ENCODE peak calls at places on chromosome 6, in eight cellular contexts. One of them, this sample, is unnamed.

GRCh38 chr6:52361347-52361944 is 505 bp upstream of the PAQR8 start:
- DNase-seq in left ventricle myocardium inferior: peak; percentile 19
- DNase-seq in progenitor cell of endocrine pancreas: no peak
- DNase-seq in neural crest cell: no peak
- DNase-seq in RWPE1: no peak
- DNase-seq in CD4-positive, alpha-beta T cell: peak; percentile 5
- DNase-seq in stomach: no peak
- DNase-seq in endothelial cell: no peak
- DNase-seq in this sample: no peak

GRCh38 chr6:51118754-51119153 is 300.1 kb downstream of the TFAP2B start:
- DNase-seq in left ventricle myocardium inferior: no peak
- DNase-seq in progenitor cell of endocrine pancreas: no peak
- DNase-seq in neural crest cell: no peak
- DNase-seq in RWPE1: no peak
- DNase-seq in CD4-positive, alpha-beta T cell: no peak
- DNase-seq in stomach: no peak
- DNase-seq in endothelial cell: no peak
- DNase-seq in this sample: no peak

GRCh38 chr6:144931172-144932035 is 646.3 kb downstream of the UTRN start:
- DNase-seq in left ventricle myocardium inferior: no peak
- DNase-seq in progenitor cell of endocrine pancreas: no peak
- DNase-seq in neural crest cell: peak; percentile 29
- DNase-seq in RWPE1: peak; percentile 25
- DNase-seq in CD4-positive, alpha-beta T cell: no peak
- DNase-seq in stomach: peak; percentile 35
- DNase-seq in endothelial cell: peak; percentile 41
- DNase-seq in this sample: no peak

GRCh38 chr6:53718597-53719460 is 53.3 kb upstream of the KLHL31 start:
- DNase-seq in left ventricle myocardium inferior: no peak
- DNase-seq in progenitor cell of endocrine pancreas: no peak
- DNase-seq in neural crest cell: no peak
- DNase-seq in RWPE1: peak; percentile 59
- DNase-seq in CD4-positive, alpha-beta T cell: no peak
- DNase-seq in stomach: peak; percentile 44
- DNase-seq in endothelial cell: peak; percentile 18
- DNase-seq in this sample: no peak

GRCh38 chr6:119289651-119290050 is 59.9 kb downstream of the MAN1A1 start:
- DNase-seq in left ventricle myocardium inferior: no peak
- DNase-seq in progenitor cell of endocrine pancreas: no peak
- DNase-seq in neural crest cell: no peak
- DNase-seq in RWPE1: no peak
- DNase-seq in CD4-positive, alpha-beta T cell: no peak
- DNase-seq in stomach: no peak
- DNase-seq in endothelial cell: no peak
- DNase-seq in this sample: no peak

GRCh38 chr6:150685860-150686259 is 86.2 kb downstream of the PLEKHG1 start:
- DNase-seq in left ventricle myocardium inferior: no peak
- DNase-seq in progenitor cell of endocrine pancreas: no peak
- DNase-seq in neural crest cell: no peak
- DNase-seq in RWPE1: no peak
- DNase-seq in CD4-positive, alpha-beta T cell: peak; percentile 7
- DNase-seq in stomach: no peak
- DNase-seq in endothelial cell: peak; percentile 47
- DNase-seq in this sample: no peak

GRCh38 chr6:101393291-101394251 is at the start of gene GRIK2:
- DNase-seq in left ventricle myocardium inferior: no peak
- DNase-seq in progenitor cell of endocrine pancreas: peak; percentile 57
- DNase-seq in neural crest cell: peak; percentile 63
- DNase-seq in RWPE1: peak; percentile 34
- DNase-seq in CD4-positive, alpha-beta T cell: no peak
- DNase-seq in stomach: no peak
- DNase-seq in endothelial cell: peak; percentile 71
- DNase-seq in this sample: peak; percentile 70

GRCh38 chr6:163825033-163825432 is 410.5 kb downstream of the QKI start:
- DNase-seq in left ventricle myocardium inferior: no peak
- DNase-seq in progenitor cell of endocrine pancreas: no peak
- DNase-seq in neural crest cell: no peak
- DNase-seq in RWPE1: peak; percentile 41
- DNase-seq in CD4-positive, alpha-beta T cell: no peak
- DNase-seq in stomach: no peak
- DNase-seq in endothelial cell: no peak
- DNase-seq in this sample: no peak

GRCh38 chr6:85364354-85364753 is 85.5 kb upstream of the NT5E start:
- DNase-seq in left ventricle myocardium inferior: no peak
- DNase-seq in progenitor cell of endocrine pancreas: no peak
- DNase-seq in neural crest cell: no peak
- DNase-seq in RWPE1: peak; percentile 78
- DNase-seq in CD4-positive, alpha-beta T cell: no peak
- DNase-seq in stomach: no peak
- DNase-seq in endothelial cell: no peak
- DNase-seq in this sample: no peak

GRCh38 chr6:15370730-15371129 is 124.9 kb downstream of the JARID2 start:
- DNase-seq in left ventricle myocardium inferior: no peak
- DNase-seq in progenitor cell of endocrine pancreas: no peak
- DNase-seq in neural crest cell: no peak
- DNase-seq in RWPE1: peak; percentile 46
- DNase-seq in CD4-positive, alpha-beta T cell: no peak
- DNase-seq in stomach: no peak
- DNase-seq in endothelial cell: no peak
- DNase-seq in this sample: no peak

GRCh38 chr6:148693882-148694484 is 52.8 kb upstream of the UST start:
- DNase-seq in left ventricle myocardium inferior: no peak
- DNase-seq in progenitor cell of endocrine pancreas: no peak
- DNase-seq in neural crest cell: no peak
- DNase-seq in RWPE1: no peak
- DNase-seq in CD4-positive, alpha-beta T cell: no peak
- DNase-seq in stomach: no peak
- DNase-seq in endothelial cell: no peak
- DNase-seq in this sample: no peak

GRCh38 chr6:154407440-154407839 is 50.8 kb upstream of the IPCEF1 start:
- DNase-seq in left ventricle myocardium inferior: no peak
- DNase-seq in progenitor cell of endocrine pancreas: no peak
- DNase-seq in neural crest cell: no peak
- DNase-seq in RWPE1: no peak
- DNase-seq in CD4-positive, alpha-beta T cell: no peak
- DNase-seq in stomach: no peak
- DNase-seq in endothelial cell: no peak
- DNase-seq in this sample: no peak

GRCh38 chr6:154411076-154411475 is 54.5 kb upstream of the IPCEF1 start:
- DNase-seq in left ventricle myocardium inferior: no peak
- DNase-seq in progenitor cell of endocrine pancreas: no peak
- DNase-seq in neural crest cell: no peak
- DNase-seq in RWPE1: no peak
- DNase-seq in CD4-positive, alpha-beta T cell: no peak
- DNase-seq in stomach: no peak
- DNase-seq in endothelial cell: no peak
- DNase-seq in this sample: no peak

GRCh38 chr6:154410619-154411044 is 54.0 kb upstream of the IPCEF1 start:
- DNase-seq in left ventricle myocardium inferior: no peak
- DNase-seq in progenitor cell of endocrine pancreas: no peak
- DNase-seq in neural crest cell: no peak
- DNase-seq in RWPE1: peak; percentile 74
- DNase-seq in CD4-positive, alpha-beta T cell: no peak
- DNase-seq in stomach: no peak
- DNase-seq in endothelial cell: no peak
- DNase-seq in this sample: no peak

GRCh38 chr6:154410215-154410614 is 53.6 kb upstream of the IPCEF1 start:
- DNase-seq in left ventricle myocardium inferior: no peak
- DNase-seq in progenitor cell of endocrine pancreas: no peak
- DNase-seq in neural crest cell: no peak
- DNase-seq in RWPE1: no peak
- DNase-seq in CD4-positive, alpha-beta T cell: no peak
- DNase-seq in stomach: no peak
- DNase-seq in endothelial cell: no peak
- DNase-seq in this sample: no peak

DNA sequence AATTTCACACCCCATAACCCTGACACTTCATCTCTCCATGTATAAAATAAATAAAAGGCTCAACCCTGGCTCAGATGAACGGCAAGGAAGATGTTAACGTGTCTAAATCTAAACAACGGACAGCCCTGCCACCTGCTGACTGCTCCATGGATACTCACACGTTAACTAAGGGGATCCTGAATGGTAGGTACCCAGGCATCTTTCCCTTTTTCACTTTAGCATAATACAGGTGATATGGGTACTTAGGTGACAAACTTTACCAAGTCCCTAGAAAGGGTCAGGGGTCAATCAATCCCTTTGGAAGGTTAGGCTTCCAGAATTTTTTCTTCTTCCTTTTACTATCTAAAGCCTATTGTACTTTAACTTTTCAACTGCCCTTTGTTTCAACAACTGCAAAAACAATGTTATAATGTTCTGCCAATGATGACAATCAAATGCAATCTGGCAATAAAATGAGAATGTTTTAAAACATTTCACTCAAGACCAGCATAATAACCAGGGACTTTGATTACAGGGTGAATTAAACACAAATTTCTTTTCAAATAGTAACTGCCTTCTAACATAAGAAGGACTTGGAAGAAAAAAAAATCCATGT is 52.4 kb upstream of the IPCEF1 start:
- DNase-seq in left ventricle myocardium inferior: no peak
- DNase-seq in progenitor cell of endocrine pancreas: no peak
- DNase-seq in neural crest cell: no peak
- DNase-seq in RWPE1: peak; percentile 46
- DNase-seq in CD4-positive, alpha-beta T cell: no peak
- DNase-seq in stomach: no peak
- DNase-seq in endothelial cell: no peak
- DNase-seq in this sample: no peak
- TF ChIP-seq CTCF in left ventricle myocardium inferior: peak; percentile 54
- TF ChIP-seq CTCF in progenitor cell of endocrine pancreas: peak; percentile 35
- TF ChIP-seq CTCF in neural crest cell: peak; percentile 41
- TF ChIP-seq CTCF in RWPE1: no peak
- TF ChIP-seq CTCF in CD4-positive, alpha-beta T cell: no peak
- TF ChIP-seq CTCF in stomach: no peak
- TF ChIP-seq CTCF in endothelial cell: no peak
- TF ChIP-seq CTCF in this sample: no peak

DNA sequence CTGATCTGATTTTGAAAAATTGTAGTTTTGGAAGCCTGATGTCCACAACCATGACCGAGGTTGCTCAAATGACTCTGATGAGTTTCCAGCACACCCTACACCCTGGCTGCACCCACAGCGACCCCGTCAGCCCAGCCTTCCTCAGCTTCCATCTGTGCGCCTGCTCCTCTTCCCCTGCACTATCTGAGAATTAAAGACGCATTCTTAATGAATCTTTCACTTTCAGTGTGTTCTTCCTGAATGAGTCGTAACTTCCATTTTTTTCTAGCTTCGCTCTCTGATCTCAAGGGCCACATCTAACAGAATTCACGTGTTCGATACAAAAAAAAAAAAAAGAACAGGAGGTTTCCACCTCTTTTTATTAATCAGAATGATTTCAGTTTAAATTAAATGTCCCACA is 21.3 kb upstream of the RREB1 start:
- DNase-seq in left ventricle myocardium inferior: peak; percentile 30
- DNase-seq in progenitor cell of endocrine pancreas: no peak
- DNase-seq in neural crest cell: no peak
- DNase-seq in RWPE1: no peak
- DNase-seq in CD4-positive, alpha-beta T cell: no peak
- DNase-seq in stomach: peak; percentile 37
- DNase-seq in endothelial cell: no peak
- DNase-seq in this sample: no peak
- TF ChIP-seq CTCF in left ventricle myocardium inferior: no peak
- TF ChIP-seq CTCF in progenitor cell of endocrine pancreas: no peak
- TF ChIP-seq CTCF in neural crest cell: no peak
- TF ChIP-seq CTCF in RWPE1: no peak
- TF ChIP-seq CTCF in CD4-positive, alpha-beta T cell: no peak
- TF ChIP-seq CTCF in stomach: no peak
- TF ChIP-seq CTCF in endothelial cell: no peak
- TF ChIP-seq CTCF in this sample: no peak

GRCh38 chr6:143205170-143205879 is 144.6 kb downstream of the AIG1 start:
- DNase-seq in left ventricle myocardium inferior: no peak
- DNase-seq in progenitor cell of endocrine pancreas: no peak
- DNase-seq in neural crest cell: no peak
- DNase-seq in RWPE1: no peak
- DNase-seq in CD4-positive, alpha-beta T cell: no peak
- DNase-seq in stomach: no peak
- DNase-seq in endothelial cell: no peak
- DNase-seq in this sample: no peak

GRCh38 chr6:143206550-143206949 is 145.9 kb downstream of the AIG1 start:
- DNase-seq in left ventricle myocardium inferior: no peak
- DNase-seq in progenitor cell of endocrine pancreas: no peak
- DNase-seq in neural crest cell: no peak
- DNase-seq in RWPE1: no peak
- DNase-seq in CD4-positive, alpha-beta T cell: no peak
- DNase-seq in stomach: no peak
- DNase-seq in endothelial cell: no peak
- DNase-seq in this sample: no peak

GRCh38 chr6:143204045-143204444 is 143.4 kb downstream of the AIG1 start:
- DNase-seq in left ventricle myocardium inferior: no peak
- DNase-seq in progenitor cell of endocrine pancreas: no peak
- DNase-seq in neural crest cell: no peak
- DNase-seq in RWPE1: no peak
- DNase-seq in CD4-positive, alpha-beta T cell: no peak
- DNase-seq in stomach: no peak
- DNase-seq in endothelial cell: no peak
- DNase-seq in this sample: no peak

GRCh38 chr6:143210420-143210819 is 149.7 kb downstream of the AIG1 start:
- DNase-seq in left ventricle myocardium inferior: no peak
- DNase-seq in progenitor cell of endocrine pancreas: no peak
- DNase-seq in neural crest cell: no peak
- DNase-seq in RWPE1: no peak
- DNase-seq in CD4-positive, alpha-beta T cell: no peak
- DNase-seq in stomach: no peak
- DNase-seq in endothelial cell: no peak
- DNase-seq in this sample: no peak

DNA sequence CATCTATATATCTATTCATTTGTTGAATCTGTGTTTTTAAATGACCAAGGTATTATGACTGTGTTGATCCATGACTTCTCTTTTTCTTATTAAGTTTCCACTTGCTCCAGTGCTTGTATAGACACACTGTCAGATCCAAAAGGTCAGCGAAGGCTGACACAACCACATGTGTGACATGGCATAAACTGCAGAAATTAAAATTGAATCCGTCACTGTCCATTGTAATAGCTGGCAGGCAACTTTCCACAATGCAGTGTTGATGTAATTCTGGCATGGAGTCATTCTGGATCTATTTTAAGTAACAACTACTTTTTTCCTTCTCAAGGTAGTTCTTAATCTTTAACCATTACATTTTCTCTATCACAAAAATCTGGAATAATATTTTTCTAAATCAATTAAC is 145.3 kb downstream of the AIG1 start:
- DNase-seq in left ventricle myocardium inferior: no peak
- DNase-seq in progenitor cell of endocrine pancreas: no peak
- DNase-seq in neural crest cell: no peak
- DNase-seq in RWPE1: no peak
- DNase-seq in CD4-positive, alpha-beta T cell: no peak
- DNase-seq in stomach: no peak
- DNase-seq in endothelial cell: no peak
- DNase-seq in this sample: no peak
- TF ChIP-seq CTCF in left ventricle myocardium inferior: no peak
- TF ChIP-seq CTCF in progenitor cell of endocrine pancreas: no peak
- TF ChIP-seq CTCF in neural crest cell: no peak
- TF ChIP-seq CTCF in RWPE1: no peak
- TF ChIP-seq CTCF in CD4-positive, alpha-beta T cell: no peak
- TF ChIP-seq CTCF in stomach: no peak
- TF ChIP-seq CTCF in endothelial cell: no peak
- TF ChIP-seq CTCF in this sample: no peak

GRCh38 chr6:139117734-139118133 is 17.1 kb upstream of the HECA start:
- DNase-seq in left ventricle myocardium inferior: no peak
- DNase-seq in progenitor cell of endocrine pancreas: no peak
- DNase-seq in neural crest cell: no peak
- DNase-seq in RWPE1: no peak
- DNase-seq in CD4-positive, alpha-beta T cell: no peak
- DNase-seq in stomach: no peak
- DNase-seq in endothelial cell: no peak
- DNase-seq in this sample: no peak
- TF ChIP-seq CTCF in left ventricle myocardium inferior: no peak
- TF ChIP-seq CTCF in progenitor cell of endocrine pancreas: no peak
- TF ChIP-seq CTCF in neural crest cell: peak; percentile 37
- TF ChIP-seq CTCF in RWPE1: no peak
- TF ChIP-seq CTCF in CD4-positive, alpha-beta T cell: no peak
- TF ChIP-seq CTCF in stomach: no peak
- TF ChIP-seq CTCF in endothelial cell: peak; percentile 27
- TF ChIP-seq CTCF in this sample: no peak